ENCODE peak calls at places on chromosomes 11 and 22, in nine cellular contexts. E is fibroblast of the aortic adventitia; O is mammary epithelial cell; L is left colon; A is HuH-7; R is NB4; N is HT1080; Q is CD8-positive, alpha-beta T cell; W is stimulated activated naive CD4-positive, alpha-beta T cell. D is an unnamed sample.

GRCh38 chr11:8330896-8331295 is 67.2 kb upstream of the LMO1 start:
- DNase-seq in E (no peak), W (no peak), N (no peak), R (no peak), A (no peak), L (no peak), O (no peak), Q (no peak), D (no peak)

GRCh38 chr11:94171693-94172440 is 43.2 kb downstream of the PANX1 start:
- DNase-seq in E (peak), O (peak), W (no peak), N (peak), R (peak), Q (peak), L (peak), A (peak), D (no peak)

GRCh38 chr11:86547727-86548126 is 124.7 kb downstream of the ME3 start:
- DNase-seq in A (no peak), L (no peak), W (no peak), N (no peak), E (peak), Q (no peak), O (no peak), R (no peak), D (no peak)

GRCh38 chr22:45709004-45709739 is 37.5 kb downstream of the ATXN10 start:
- DNase-seq in Q (no peak), O (peak), R (peak), N (peak), E (peak), L (no peak), W (no peak), A (no peak), D (no peak)

GRCh38 chr11:102382384-102382783 is 35.4 kb downstream of the BIRC2 start:
- DNase-seq in A (no peak), O (no peak), Q (no peak), L (no peak), W (no peak), N (no peak), E (no peak), R (no peak), D (no peak)

GRCh38 chr22:18048441-18048898 is 24.1 kb upstream of the MICAL3 start:
- DNase-seq in A (no peak), R (no peak), N (no peak), E (peak), Q (no peak), L (peak), O (no peak), W (no peak), D (no peak)

GRCh38 chr11:130478881-130479280 is 30.4 kb downstream of the ADAMTS15 start:
- DNase-seq in R (no peak), A (no peak), N (no peak), L (no peak), W (no peak), E (peak), Q (no peak), O (no peak), D (no peak)

GRCh38 chr11:35116245-35116644 is 22.7 kb upstream of the CD44 start:
- DNase-seq in Q (no peak), E (peak), L (no peak), N (peak), O (peak), R (peak), A (no peak), W (no peak), D (no peak)

GRCh38 chr22:37394341-37394740 is 32.9 kb downstream of the ELFN2 start:
- DNase-seq in N (no peak), A (no peak), Q (no peak), L (no peak), O (no peak), E (no peak), W (no peak), R (no peak), D (no peak)

GRCh38 chr11:783581-784015 is 6.3 kb downstream of the CEND1 start:
- DNase-seq in R (no peak), Q (no peak), E (peak), O (peak), L (peak), W (peak), N (no peak), A (no peak), D (no peak)

GRCh38 chr11:69238562-69239319 is 55.2 kb upstream of the MYEOV start:
- DNase-seq in N (no peak), R (no peak), Q (no peak), A (no peak), L (no peak), E (no peak), W (no peak), O (no peak), D (no peak)

GRCh38 chr22:23113847-23114720 is 27.7 kb downstream of the RSPH14 start:
- DNase-seq in R (no peak), N (no peak), A (no peak), W (no peak), L (no peak), Q (no peak), O (no peak), E (no peak), D (no peak)

GRCh38 chr22:42962295-42963230 is 52.4 kb downstream of the PACSIN2 start:
- DNase-seq in O (peak), E (peak), Q (no peak), A (no peak), L (no peak), W (no peak), R (peak), N (no peak), D (no peak)

GRCh38 chr11:24046731-24047130 is 450.1 kb upstream of the LUZP2 start:
- DNase-seq in L (no peak), O (no peak), A (no peak), R (no peak), Q (no peak), W (no peak), E (no peak), N (no peak), D (no peak)

GRCh38 chr22:19576460-19577421 is 52.5 kb upstream of the CLDN5 start:
- DNase-seq in L (no peak), W (no peak), Q (no peak), O (peak), N (peak), A (no peak), R (peak), E (peak), D (no peak)

GRCh38 chr11:72598901-72599300 is 75.3 kb downstream of the PDE2A start:
- DNase-seq in A (peak), L (peak), W (no peak), N (peak), Q (no peak), O (no peak), R (no peak), E (peak), D (no peak)

GRCh38 chr11:128465946-128466688 is 121.2 kb downstream of the ETS1 start:
- DNase-seq in L (no peak), R (no peak), A (no peak), O (no peak), Q (peak), N (no peak), W (no peak), E (no peak), D (no peak)

GRCh38 chr11:9760180-9760550 is 96.3 kb downstream of the SWAP70 start:
- DNase-seq in E (peak), R (peak), N (peak), A (no peak), O (peak), W (no peak), Q (no peak), L (peak), D (no peak)

GRCh38 chr11:73968356-73968966 is 14.2 kb downstream of the UCP2 start:
- DNase-seq in W (no peak), E (no peak), A (no peak), Q (no peak), N (no peak), L (no peak), O (no peak), R (no peak), D (no peak)

GRCh38 chr11:92915551-92915950 is 53.9 kb upstream of the MTNR1B start:
- DNase-seq in Q (no peak), A (no peak), O (no peak), N (no peak), W (no peak), E (no peak), L (no peak), R (no peak), D (no peak)

GRCh38 chr11:111659201-111659600 is 57.0 kb downstream of the SIK2 start:
- DNase-seq in E (no peak), A (no peak), L (no peak), O (no peak), R (no peak), W (no peak), Q (no peak), N (no peak), D (no peak)

GRCh38 chr22:44752285-44753188 is at the start of gene ARHGAP8:
- DNase-seq in O (no peak), L (peak), E (no peak), R (no peak), W (peak), N (no peak), A (no peak), Q (peak), D (peak)

GRCh38 chr11:58573451-58574104 is 2.1 kb downstream of the LPXN start:
- DNase-seq in R (peak), N (peak), Q (peak), A (no peak), E (peak), W (peak), L (peak), O (peak), D (peak)

GRCh38 chr11:103636232-103636631 is 400.2 kb upstream of the DDI1 start:
- DNase-seq in O (no peak), N (no peak), Q (no peak), W (no peak), L (no peak), E (no peak), R (no peak), A (no peak), D (no peak)

GRCh38 chr11:47858169-47858543 is 10.0 kb upstream of the NUP160 start:
- DNase-seq in W (no peak), N (peak), R (no peak), L (no peak), Q (no peak), A (no peak), E (peak), O (peak), D (no peak)

GRCh38 chr11:81039916-81040530 is 1599.2 kb upstream of the TENM4 start:
- DNase-seq in N (no peak), E (no peak), L (peak), A (peak), Q (no peak), O (no peak), R (no peak), W (no peak), D (no peak)

GRCh38 chr11:123407996-123408597 is 22.0 kb upstream of the GRAMD1B start:
- DNase-seq in Q (no peak), A (no peak), N (no peak), W (no peak), L (no peak), E (no peak), R (no peak), O (no peak), D (no peak)

GRCh38 chr22:39216143-39216490 is 28.7 kb downstream of the PDGFB start:
- DNase-seq in E (no peak), W (no peak), A (no peak), O (no peak), L (no peak), Q (no peak), R (no peak), N (no peak), D (no peak)

GRCh38 chr11:83543918-83544491 is 257.8 kb upstream of the CCDC90B start:
- DNase-seq in W (no peak), E (no peak), O (peak), R (no peak), N (no peak), L (no peak), A (no peak), Q (no peak), D (no peak)

GRCh38 chr22:36538529-36538928 is 9.6 kb upstream of the EIF3D start:
- DNase-seq in E (no peak), W (no peak), O (no peak), Q (no peak), R (no peak), A (no peak), L (no peak), N (no peak), D (no peak)

GRCh38 chr11:114307524-114308203 is 11.5 kb downstream of the NNMT start:
- DNase-seq in N (peak), Q (no peak), A (peak), O (peak), W (no peak), E (peak), R (peak), L (no peak), D (no peak)

GRCh38 chr11:64371201-64371600 is 12.2 kb downstream of the RPS6KA4 start:
- DNase-seq in A (no peak), Q (no peak), R (peak), O (no peak), E (no peak), W (no peak), N (no peak), L (no peak), D (no peak)

D was measured in B cell.